ENCODE peak calls at places on chromosome 10, in eight cellular contexts. Z is A549, A is body of pancreas, I is adrenal gland, Y is tibial nerve, K is transverse colon, V is ovary, Q is endothelial cell of umbilical vein. E is an unnamed sample.

GRCh38 chr10:80599424-80599847 is 61.7 kb downstream of the SH2D4B start:
- DNase-seq in Z (peak; percentile 49), A (peak; percentile 11), I (no peak), Y (no peak), K (peak; percentile 30), V (no peak), Q (peak; percentile 62), E (peak; percentile 63)

GRCh38 chr10:44279376-44279775 is 105.5 kb downstream of the CXCL12 start:
- DNase-seq in Z (no peak), A (no peak), I (no peak), Y (no peak), K (no peak), V (no peak), Q (no peak), E (no peak)

GRCh38 chr10:32680803-32681557 is 235.0 kb downstream of the CCDC7 start:
- DNase-seq in Z (no peak), A (no peak), I (no peak), Y (no peak), K (no peak), V (no peak), Q (no peak), E (no peak)

GRCh38 chr10:88190540-88191213 is 327.3 kb downstream of the PTEN start:
- DNase-seq in Z (no peak), A (no peak), I (no peak), Y (no peak), K (no peak), V (no peak), Q (no peak), E (no peak)

GRCh38 chr10:97494863-97495506 is 3.2 kb downstream of the MMS19 start:
- DNase-seq in Z (no peak), A (no peak), I (no peak), Y (no peak), K (no peak), V (no peak), Q (peak; percentile 40), E (no peak)

GRCh38 chr10:15106352-15107013 is 9.3 kb downstream of the RPP38 start:
- DNase-seq in Z (peak; percentile 69), A (peak; percentile 74), I (peak; percentile 62), Y (peak; percentile 88), K (peak; percentile 82), V (peak; percentile 67), Q (peak; percentile 81), E (peak; percentile 85)

GRCh38 chr10:91409069-91409868 is 875 bp upstream of the HECTD2 start:
- DNase-seq in Z (peak; percentile 75), A (peak; percentile 90), I (peak; percentile 85), Y (peak; percentile 76), K (peak; percentile 77), V (peak; percentile 85), Q (peak; percentile 87), E (peak; percentile 89)

GRCh38 chr10:71204746-71205145 is 7.6 kb upstream of the UNC5B start:
- DNase-seq in Z (no peak), A (no peak), I (no peak), Y (no peak), K (no peak), V (no peak), Q (no peak), E (no peak)

GRCh38 chr10:95360122-95360715 is 69.4 kb upstream of the PDLIM1 start:
- DNase-seq in Z (no peak), A (no peak), I (no peak), Y (no peak), K (no peak), V (no peak), Q (peak; percentile 28), E (no peak)

GRCh38 chr10:121167534-121168243 is 316.5 kb downstream of the WDR11 start:
- DNase-seq in Z (no peak), A (no peak), I (no peak), Y (no peak), K (peak; percentile 21), V (no peak), Q (no peak), E (no peak)

GRCh38 chr10:50917486-50917885 is 32.1 kb upstream of the A1CF start:
- DNase-seq in Z (no peak), A (no peak), I (no peak), Y (no peak), K (no peak), V (no peak), Q (no peak), E (no peak)

GRCh38 chr10:110414563-110415309 is 83.0 kb upstream of the DUSP5 start:
- DNase-seq in Z (peak; percentile 81), A (peak; percentile 41), I (no peak), Y (no peak), K (peak; percentile 80), V (no peak), Q (no peak), E (no peak)

GRCh38 chr10:3139135-3139910 is 33.3 kb downstream of the PITRM1 start:
- DNase-seq in Z (peak; percentile 40), A (no peak), I (no peak), Y (no peak), K (no peak), V (no peak), Q (no peak), E (no peak)

GRCh38 chr10:115136616-115137015 is 43.5 kb downstream of the ATRNL1 start:
- DNase-seq in Z (no peak), A (no peak), I (no peak), Y (no peak), K (no peak), V (no peak), Q (no peak), E (no peak)

GRCh38 chr10:115141254-115141653 is 48.1 kb downstream of the ATRNL1 start:
- DNase-seq in Z (no peak), A (no peak), I (no peak), Y (no peak), K (no peak), V (no peak), Q (peak; percentile 13), E (no peak)
- H3K27ac ChIP-seq in Z (no peak overlapping the region), A (no peak overlapping the region), I (no peak overlapping the region), Y (no peak overlapping the region), K (no peak overlapping the region), V (no peak overlapping the region), Q (no peak overlapping the region), E (no peak overlapping the region)

DNA sequence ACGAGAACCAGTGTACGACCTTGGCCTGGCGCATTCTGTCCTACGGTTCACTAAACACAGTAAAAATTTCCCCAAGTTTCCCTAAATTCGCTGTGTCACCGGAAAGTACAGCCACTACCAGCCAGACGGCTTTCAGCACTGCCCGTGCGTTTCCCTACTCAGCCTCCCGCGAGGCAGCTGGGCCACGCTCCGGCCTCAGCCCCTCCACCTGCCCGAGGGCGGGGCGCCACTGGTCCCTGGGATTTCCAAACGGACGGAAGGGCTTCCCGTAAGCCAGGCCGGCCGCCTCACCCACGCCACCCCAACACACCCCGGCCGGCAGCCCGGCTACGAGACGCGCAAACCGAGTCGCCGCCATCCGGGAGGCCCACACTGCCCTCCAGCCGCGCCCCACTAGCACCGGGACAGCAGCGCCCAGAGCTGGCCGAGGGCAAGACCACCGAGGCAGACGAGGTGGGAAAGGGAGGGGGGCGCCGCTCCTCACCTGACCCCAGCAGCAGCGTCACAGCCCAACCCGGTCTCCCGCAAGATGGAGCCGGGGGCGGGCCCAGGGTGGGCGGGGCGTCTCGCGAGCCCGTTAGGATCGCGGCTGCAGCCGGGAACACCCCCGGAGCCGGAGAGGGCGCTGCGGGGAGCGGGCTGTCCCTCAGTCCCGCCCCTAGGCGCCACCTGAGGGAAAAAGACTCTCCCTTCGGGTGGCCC is at the start of gene ANXA7:
- DNase-seq in Z (peak; percentile 98), A (peak; percentile 95), I (peak; percentile 95), Y (peak; percentile 89), K (peak; percentile 97), V (peak; percentile 96), Q (peak; percentile 88), E (peak; percentile 95)
- TF ChIP-seq POLR2A in Z (peak; percentile 62), A (peak; percentile 89), I (peak; percentile 83), Y (peak; percentile 79), K (peak; percentile 82), V (peak; percentile 94), Q (peak; percentile 63), E (no peak)

DNA sequence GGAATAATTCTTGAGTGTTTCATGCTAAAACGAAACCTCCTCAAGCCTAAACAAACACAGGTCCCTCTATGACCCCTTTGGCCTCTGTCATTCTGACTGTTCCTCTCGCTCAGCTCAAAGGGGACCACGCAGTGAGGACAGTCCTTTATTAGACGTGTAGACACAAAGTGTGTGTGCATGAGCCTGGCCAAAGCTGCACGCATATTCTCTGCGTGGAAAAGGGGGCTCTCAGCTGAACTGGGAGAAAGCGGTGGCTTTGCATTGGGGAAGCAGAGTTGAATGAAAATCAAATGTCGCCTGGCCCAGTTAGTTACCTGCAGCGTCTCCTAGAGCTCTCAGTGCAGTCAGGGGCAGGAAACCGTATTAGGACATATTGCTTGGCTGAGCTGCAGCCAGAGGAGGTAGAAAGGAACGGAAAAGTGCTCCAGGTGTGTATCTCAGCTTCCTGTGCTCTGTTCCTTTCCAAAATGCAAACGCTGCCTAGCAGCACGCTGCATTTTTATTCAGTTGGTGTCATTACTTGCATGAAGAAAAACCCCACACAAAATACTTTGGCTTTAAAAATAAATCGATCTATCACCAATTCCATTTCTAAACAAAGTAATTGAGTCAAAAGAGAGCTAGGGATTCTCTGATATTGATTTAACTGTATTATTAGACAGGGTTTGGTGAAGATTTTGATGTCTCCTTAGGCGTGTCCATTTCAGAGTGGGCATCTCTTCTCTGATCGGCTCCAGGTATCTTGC is 4.9 kb downstream of the GATA3 start:
- DNase-seq in Z (no peak), A (no peak), I (no peak), Y (no peak), K (no peak), V (no peak), Q (peak; percentile 71), E (no peak)
- H3K27ac ChIP-seq in Z (no peak overlapping the region), A (no peak overlapping the region), I (no peak overlapping the region), Y (no peak overlapping the region), K (no peak overlapping the region), V (no peak overlapping the region), Q (peak overlapping the region; percentile 79), E (no peak overlapping the region)

GRCh38 chr10:47127188-47127587 is 172.8 kb upstream of the GDF10 start:
- DNase-seq in Z (no peak), A (no peak), I (no peak), Y (no peak), K (no peak), V (no peak), Q (no peak), E (no peak)
- TF ChIP-seq POLR2A in Z (no peak), A (no peak), I (no peak), Y (no peak), K (no peak), V (no peak), Q (no peak), E (no peak)

GRCh38 chr10:112680586-112680985 is 233.6 kb downstream of the VTI1A start:
- DNase-seq in Z (no peak), A (no peak), I (no peak), Y (no peak), K (no peak), V (no peak), Q (no peak), E (no peak)
- H3K27ac ChIP-seq in Z (no peak overlapping the region), A (no peak overlapping the region), I (no peak overlapping the region), Y (no peak overlapping the region), K (no peak overlapping the region), V (no peak overlapping the region), Q (no peak overlapping the region), E (no peak overlapping the region)

E was measured in testis.